ENCODE peak calls at places on chromosomes 2 and 18, in four cellular contexts. One of them, this sample, is unnamed.

GRCh38 chr2:122019729-122020128 is 264.3 kb downstream of the TSN start:
- DNase-seq in esophagus muscularis mucosa: no peak
- DNase-seq in A549: no peak
- DNase-seq in brain microvascular endothelial cell: no peak
- DNase-seq in this sample: no peak

GRCh38 chr2:242036653-242036950 is 167.1 kb downstream of the RTP5 start:
- DNase-seq in brain microvascular endothelial cell: no peak
- DNase-seq in A549: no peak
- DNase-seq in esophagus muscularis mucosa: no peak
- DNase-seq in this sample: no peak

GRCh38 chr18:44958450-44958849 is 277.8 kb downstream of the SETBP1 start:
- DNase-seq in esophagus muscularis mucosa: no peak
- DNase-seq in A549: no peak
- DNase-seq in brain microvascular endothelial cell: no peak
- DNase-seq in this sample: peak

GRCh38 chr2:3959372-3959771 is 256.0 kb downstream of the DCDC2C start:
- DNase-seq in A549: peak
- DNase-seq in esophagus muscularis mucosa: no peak
- DNase-seq in brain microvascular endothelial cell: peak
- DNase-seq in this sample: no peak

GRCh38 chr18:21809725-21810124 is 69.1 kb downstream of the MIB1 start:
- DNase-seq in esophagus muscularis mucosa: no peak
- DNase-seq in A549: no peak
- DNase-seq in brain microvascular endothelial cell: no peak
- DNase-seq in this sample: no peak

GRCh38 chr18:9825571-9826073 is 60.2 kb upstream of the TXNDC2 start:
- DNase-seq in A549: peak
- DNase-seq in brain microvascular endothelial cell: peak
- DNase-seq in esophagus muscularis mucosa: peak
- DNase-seq in this sample: peak

GRCh38 chr2:239763433-239764097 is 261.6 kb downstream of the NDUFA10 start:
- DNase-seq in A549: no peak
- DNase-seq in brain microvascular endothelial cell: no peak
- DNase-seq in esophagus muscularis mucosa: no peak
- DNase-seq in this sample: no peak

GRCh38 chr2:188515918-188516317 is 224.2 kb downstream of the GULP1 start:
- DNase-seq in brain microvascular endothelial cell: no peak
- DNase-seq in esophagus muscularis mucosa: no peak
- DNase-seq in A549: no peak
- DNase-seq in this sample: no peak

GRCh38 chr18:77022556-77022955 is 110.0 kb downstream of the MBP start:
- DNase-seq in esophagus muscularis mucosa: no peak
- DNase-seq in brain microvascular endothelial cell: no peak
- DNase-seq in A549: no peak
- DNase-seq in this sample: no peak

GRCh38 chr2:238654479-238654878 is 193.4 kb upstream of the TWIST2 start:
- DNase-seq in esophagus muscularis mucosa: peak
- DNase-seq in brain microvascular endothelial cell: no peak
- DNase-seq in A549: no peak
- DNase-seq in this sample: no peak

GRCh38 chr2:215364157-215365155 is 52.6 kb downstream of the ATIC start:
- DNase-seq in A549: no peak
- DNase-seq in brain microvascular endothelial cell: no peak
- DNase-seq in esophagus muscularis mucosa: peak
- DNase-seq in this sample: peak

GRCh38 chr18:37327063-37327577 is 238.5 kb downstream of the CELF4 start:
- DNase-seq in brain microvascular endothelial cell: no peak
- DNase-seq in esophagus muscularis mucosa: no peak
- DNase-seq in A549: no peak
- DNase-seq in this sample: no peak

GRCh38 chr18:37330173-37330572 is 235.4 kb downstream of the CELF4 start:
- DNase-seq in brain microvascular endothelial cell: no peak
- DNase-seq in A549: no peak
- DNase-seq in esophagus muscularis mucosa: no peak
- DNase-seq in this sample: no peak

GRCh38 chr18:37334494-37335125 is 231.0 kb downstream of the CELF4 start:
- DNase-seq in A549: no peak
- DNase-seq in brain microvascular endothelial cell: peak
- DNase-seq in esophagus muscularis mucosa: no peak
- DNase-seq in this sample: peak

GRCh38 chr18:37332764-37333420 is 232.7 kb downstream of the CELF4 start:
- DNase-seq in esophagus muscularis mucosa: no peak
- DNase-seq in brain microvascular endothelial cell: no peak
- DNase-seq in A549: no peak
- DNase-seq in this sample: no peak

DNA sequence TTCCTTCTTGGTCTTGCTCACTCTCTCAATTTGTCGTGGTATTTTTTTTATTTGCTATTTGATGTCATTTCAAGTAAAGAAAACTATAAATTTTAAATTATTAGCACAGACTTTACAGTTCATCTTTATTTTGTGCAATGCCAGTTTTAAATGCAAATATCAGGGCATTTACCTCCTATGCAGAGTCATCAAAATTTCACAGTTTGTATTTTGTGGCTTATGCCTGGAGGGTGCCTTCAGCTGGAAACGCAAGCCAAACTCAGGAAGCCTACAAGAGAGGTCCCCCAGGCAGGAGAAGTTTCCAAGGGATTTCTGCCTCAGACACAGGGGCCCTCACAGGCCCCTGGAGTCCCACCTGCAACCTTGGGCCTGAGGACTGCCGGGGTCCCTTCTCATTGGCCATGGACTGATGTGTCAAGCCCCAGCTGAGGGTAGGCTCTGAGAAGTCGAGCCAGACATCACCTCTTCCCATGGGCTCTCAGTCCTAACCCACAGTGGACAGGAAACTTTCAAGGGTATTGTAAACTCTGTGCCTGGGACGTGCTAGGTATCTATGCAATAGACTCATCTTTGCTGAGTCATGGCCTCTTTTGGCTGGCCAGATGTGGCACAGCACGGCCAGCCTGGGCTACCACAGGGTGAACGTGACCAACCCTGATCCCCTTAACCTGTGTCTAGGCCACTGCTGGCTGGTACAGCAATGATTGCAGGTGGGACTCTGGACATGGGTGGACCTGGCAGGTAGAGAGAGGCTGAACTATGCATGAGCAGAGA is 236.5 kb downstream of the CELF4 start:
- DNase-seq in A549: no peak
- DNase-seq in brain microvascular endothelial cell: no peak
- DNase-seq in esophagus muscularis mucosa: no peak
- DNase-seq in this sample: no peak
- H3K4me3 ChIP-seq in A549: no peak
- H3K4me3 ChIP-seq in brain microvascular endothelial cell: no peak
- H3K4me3 ChIP-seq in esophagus muscularis mucosa: no peak
- H3K4me3 ChIP-seq in this sample: no peak

GRCh38 chr2:170006592-170007327 is 171.2 kb upstream of the MYO3B start:
- DNase-seq in esophagus muscularis mucosa: no peak
- DNase-seq in A549: no peak
- DNase-seq in brain microvascular endothelial cell: no peak
- DNase-seq in this sample: no peak

GRCh38 chr2:170009209-170009608 is 168.7 kb upstream of the MYO3B start:
- DNase-seq in A549: no peak
- DNase-seq in esophagus muscularis mucosa: no peak
- DNase-seq in brain microvascular endothelial cell: no peak
- DNase-seq in this sample: no peak

GRCh38 chr2:170002096-170002495 is 174.8 kb downstream of the UBR3 start:
- DNase-seq in brain microvascular endothelial cell: no peak
- DNase-seq in A549: no peak
- DNase-seq in esophagus muscularis mucosa: no peak
- DNase-seq in this sample: no peak

DNA sequence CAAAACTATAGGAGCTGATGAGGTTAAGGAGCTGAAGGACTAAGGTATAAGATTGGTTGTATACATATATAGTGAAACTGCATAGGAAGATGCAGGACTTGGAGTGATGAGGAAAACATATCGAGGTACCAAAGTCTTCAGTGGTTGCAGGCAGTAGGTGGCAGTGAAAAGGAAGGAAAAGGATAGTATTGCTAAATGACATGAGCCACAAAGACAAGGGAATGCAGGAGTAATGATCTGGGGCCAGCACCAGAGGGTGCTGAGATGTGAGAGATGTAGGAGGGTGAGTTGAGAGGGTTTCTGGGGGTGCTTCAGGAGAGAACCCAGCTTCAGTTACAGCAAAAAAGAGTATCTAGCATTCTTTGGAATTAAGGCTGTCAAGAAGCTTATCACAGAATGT is 172.2 kb upstream of the MYO3B start:
- DNase-seq in esophagus muscularis mucosa: no peak
- DNase-seq in A549: peak
- DNase-seq in brain microvascular endothelial cell: no peak
- DNase-seq in this sample: no peak
- TF ChIP-seq CTCF in esophagus muscularis mucosa: no peak
- TF ChIP-seq CTCF in A549: no peak
- TF ChIP-seq CTCF in brain microvascular endothelial cell: no peak
- TF ChIP-seq CTCF in this sample: no peak

GRCh38 chr18:48805826-48806535 is 144.8 kb downstream of the SMAD7 start:
- DNase-seq in A549: no peak
- DNase-seq in esophagus muscularis mucosa: no peak
- DNase-seq in brain microvascular endothelial cell: no peak
- DNase-seq in this sample: no peak
- H3K4me3 ChIP-seq in A549: no peak
- H3K4me3 ChIP-seq in esophagus muscularis mucosa: no peak
- H3K4me3 ChIP-seq in brain microvascular endothelial cell: no peak
- H3K4me3 ChIP-seq in this sample: no peak

GRCh38 chr2:54558188-54558975 is 102.3 kb downstream of the SPTBN1 start:
- DNase-seq in esophagus muscularis mucosa: no peak
- DNase-seq in A549: peak
- DNase-seq in brain microvascular endothelial cell: peak
- DNase-seq in this sample: peak

GRCh38 chr2:54558976-54559410 is 102.9 kb downstream of the SPTBN1 start:
- DNase-seq in A549: no peak
- DNase-seq in esophagus muscularis mucosa: no peak
- DNase-seq in brain microvascular endothelial cell: no peak
- DNase-seq in this sample: no peak

GRCh38 chr2:54557211-54557600 is 101.1 kb downstream of the SPTBN1 start:
- DNase-seq in brain microvascular endothelial cell: no peak
- DNase-seq in esophagus muscularis mucosa: no peak
- DNase-seq in A549: no peak
- DNase-seq in this sample: no peak

GRCh38 chr2:54556659-54557121 is 100.6 kb downstream of the SPTBN1 start:
- DNase-seq in esophagus muscularis mucosa: no peak
- DNase-seq in A549: no peak
- DNase-seq in brain microvascular endothelial cell: no peak
- DNase-seq in this sample: peak

GRCh38 chr2:54557601-54558187 is 101.6 kb downstream of the SPTBN1 start:
- DNase-seq in esophagus muscularis mucosa: no peak
- DNase-seq in A549: peak
- DNase-seq in brain microvascular endothelial cell: no peak
- DNase-seq in this sample: peak
- TF ChIP-seq CTCF in esophagus muscularis mucosa: no peak
- TF ChIP-seq CTCF in A549: no peak
- TF ChIP-seq CTCF in brain microvascular endothelial cell: peak
- TF ChIP-seq CTCF in this sample: no peak

GRCh38 chr2:131425191-131426021 is 50.5 kb upstream of the TUBA3D start:
- DNase-seq in esophagus muscularis mucosa: no peak
- DNase-seq in brain microvascular endothelial cell: no peak
- DNase-seq in A549: no peak
- DNase-seq in this sample: peak
- H3K4me3 ChIP-seq in esophagus muscularis mucosa: peak
- H3K4me3 ChIP-seq in brain microvascular endothelial cell: no peak
- H3K4me3 ChIP-seq in A549: no peak
- H3K4me3 ChIP-seq in this sample: no peak

GRCh38 chr2:100821255-100821912 is 1.4 kb downstream of the NPAS2 start:
- DNase-seq in A549: peak
- DNase-seq in brain microvascular endothelial cell: no peak
- DNase-seq in esophagus muscularis mucosa: no peak
- DNase-seq in this sample: peak
- TF ChIP-seq CTCF in A549: peak
- TF ChIP-seq CTCF in brain microvascular endothelial cell: no peak
- TF ChIP-seq CTCF in esophagus muscularis mucosa: no peak
- TF ChIP-seq CTCF in this sample: no peak

GRCh38 chr2:44184106-44184505 is 15.4 kb downstream of the PPM1B start:
- DNase-seq in esophagus muscularis mucosa: no peak
- DNase-seq in brain microvascular endothelial cell: no peak
- DNase-seq in A549: no peak
- DNase-seq in this sample: no peak

GRCh38 chr2:44188696-44189095 is 20.0 kb downstream of the PPM1B start:
- DNase-seq in A549: no peak
- DNase-seq in esophagus muscularis mucosa: no peak
- DNase-seq in brain microvascular endothelial cell: no peak
- DNase-seq in this sample: no peak

GRCh38 chr2:44189104-44189503 is 20.4 kb downstream of the PPM1B start:
- DNase-seq in esophagus muscularis mucosa: no peak
- DNase-seq in brain microvascular endothelial cell: no peak
- DNase-seq in A549: no peak
- DNase-seq in this sample: no peak

GRCh38 chr2:44191739-44192138 is 23.1 kb downstream of the PPM1B start:
- DNase-seq in esophagus muscularis mucosa: no peak
- DNase-seq in A549: no peak
- DNase-seq in brain microvascular endothelial cell: no peak
- DNase-seq in this sample: no peak

DNA sequence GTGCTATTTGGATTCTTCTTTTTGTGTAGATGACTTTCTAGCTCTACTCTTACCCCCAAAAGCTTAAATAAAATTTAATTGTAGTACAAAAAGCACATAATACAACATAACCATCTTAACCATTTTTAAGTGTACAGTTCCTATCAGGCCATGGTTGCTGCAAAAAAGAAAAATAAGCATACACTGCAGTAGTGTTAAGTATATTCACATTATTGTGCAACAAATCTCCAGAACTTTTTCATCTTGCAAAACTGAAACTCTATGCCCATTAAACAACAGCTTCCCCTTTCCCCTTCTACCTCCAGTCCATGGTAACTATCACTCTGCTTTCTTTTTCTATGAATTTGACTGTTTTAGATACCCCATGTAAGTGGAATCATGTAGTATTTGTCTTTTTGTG is 18.1 kb downstream of the PPM1B start:
- DNase-seq in esophagus muscularis mucosa: no peak
- DNase-seq in A549: no peak
- DNase-seq in brain microvascular endothelial cell: no peak
- DNase-seq in this sample: no peak
- H3K4me3 ChIP-seq in esophagus muscularis mucosa: no peak
- H3K4me3 ChIP-seq in A549: no peak
- H3K4me3 ChIP-seq in brain microvascular endothelial cell: no peak
- H3K4me3 ChIP-seq in this sample: no peak

DNA sequence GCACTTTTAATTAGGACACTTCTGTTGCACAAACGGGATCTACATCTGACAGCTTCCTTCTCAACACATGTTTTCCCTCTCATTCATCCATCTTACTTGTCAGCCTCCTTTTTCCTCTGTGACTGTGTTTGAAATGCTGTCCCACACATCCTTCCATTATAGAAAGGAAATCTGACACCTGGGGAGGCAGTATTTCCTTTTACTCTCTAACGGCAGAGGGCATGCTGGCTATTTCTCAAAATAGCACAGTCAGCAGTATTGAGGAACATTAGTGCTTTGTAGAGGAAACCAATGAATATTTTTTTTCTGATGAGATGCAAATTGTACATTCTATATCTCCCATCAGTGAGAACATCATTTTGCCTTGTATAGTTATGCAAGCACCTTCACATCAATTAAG is 668.7 kb downstream of the SLC4A3 start:
- DNase-seq in esophagus muscularis mucosa: no peak
- DNase-seq in brain microvascular endothelial cell: no peak
- DNase-seq in A549: no peak
- DNase-seq in this sample: peak
- TF ChIP-seq CTCF in esophagus muscularis mucosa: no peak
- TF ChIP-seq CTCF in brain microvascular endothelial cell: peak
- TF ChIP-seq CTCF in A549: no peak
- TF ChIP-seq CTCF in this sample: peak